ENCODE peak calls at places on chromosomes 4 and X, in ten cellular contexts. One of them, this sample, is unnamed.

GRCh38 chrX:10741496-10742048 is 121.2 kb upstream of the MID1 start:
- DNase-seq in choroid plexus epithelial cell: no peak
- DNase-seq in cardiac muscle cell: no peak
- DNase-seq in BE2C: no peak
- DNase-seq in brain microvascular endothelial cell: no peak
- DNase-seq in endodermal cell: no peak
- DNase-seq in GM12865: no peak
- DNase-seq in endothelial cell of umbilical vein: no peak
- DNase-seq in IMR-90: no peak
- DNase-seq in tibial nerve: no peak
- DNase-seq in this sample: no peak

GRCh38 chrX:103012945-103013344 is 51.0 kb downstream of the BEX1 start:
- DNase-seq in choroid plexus epithelial cell: no peak
- DNase-seq in cardiac muscle cell: no peak
- DNase-seq in BE2C: no peak
- DNase-seq in brain microvascular endothelial cell: no peak
- DNase-seq in endodermal cell: no peak
- DNase-seq in GM12865: no peak
- DNase-seq in endothelial cell of umbilical vein: no peak
- DNase-seq in IMR-90: no peak
- DNase-seq in tibial nerve: no peak
- DNase-seq in this sample: no peak

GRCh38 chrX:109448539-109448938 is 33.3 kb downstream of the GUCY2F start:
- DNase-seq in choroid plexus epithelial cell: no peak
- DNase-seq in cardiac muscle cell: no peak
- DNase-seq in BE2C: no peak
- DNase-seq in brain microvascular endothelial cell: no peak
- DNase-seq in endodermal cell: no peak
- DNase-seq in GM12865: no peak
- DNase-seq in endothelial cell of umbilical vein: no peak
- DNase-seq in IMR-90: no peak
- DNase-seq in tibial nerve: no peak
- DNase-seq in this sample: no peak

GRCh38 chr4:124212835-124213640 is 499.5 kb downstream of the ANKRD50 start:
- DNase-seq in choroid plexus epithelial cell: peak
- DNase-seq in cardiac muscle cell: no peak
- DNase-seq in BE2C: no peak
- DNase-seq in brain microvascular endothelial cell: peak
- DNase-seq in endodermal cell: no peak
- DNase-seq in GM12865: no peak
- DNase-seq in endothelial cell of umbilical vein: peak
- DNase-seq in IMR-90: peak
- DNase-seq in tibial nerve: peak
- DNase-seq in this sample: no peak

GRCh38 chr4:165355900-165356300 is 22.9 kb upstream of the CPE start:
- DNase-seq in choroid plexus epithelial cell: peak
- DNase-seq in cardiac muscle cell: peak
- DNase-seq in BE2C: peak
- DNase-seq in brain microvascular endothelial cell: peak
- DNase-seq in endodermal cell: peak
- DNase-seq in GM12865: peak
- DNase-seq in endothelial cell of umbilical vein: peak
- DNase-seq in IMR-90: peak
- DNase-seq in tibial nerve: no peak
- DNase-seq in this sample: no peak

GRCh38 chrX:120446503-120446902 is 22.6 kb downstream of the LAMP2 start:
- DNase-seq in choroid plexus epithelial cell: peak
- DNase-seq in cardiac muscle cell: no peak
- DNase-seq in BE2C: no peak
- DNase-seq in brain microvascular endothelial cell: no peak
- DNase-seq in endodermal cell: no peak
- DNase-seq in GM12865: no peak
- DNase-seq in endothelial cell of umbilical vein: peak
- DNase-seq in IMR-90: peak
- DNase-seq in tibial nerve: no peak
- DNase-seq in this sample: no peak

GRCh38 chr4:107366900-107367299 is 330.8 kb upstream of the DKK2 start:
- DNase-seq in choroid plexus epithelial cell: no peak
- DNase-seq in cardiac muscle cell: no peak
- DNase-seq in BE2C: no peak
- DNase-seq in brain microvascular endothelial cell: no peak
- DNase-seq in endodermal cell: no peak
- DNase-seq in GM12865: no peak
- DNase-seq in endothelial cell of umbilical vein: no peak
- DNase-seq in IMR-90: no peak
- DNase-seq in tibial nerve: no peak
- DNase-seq in this sample: no peak

GRCh38 chr4:128600410-128600809 is 209.1 kb upstream of the JADE1 start:
- DNase-seq in choroid plexus epithelial cell: peak
- DNase-seq in cardiac muscle cell: no peak
- DNase-seq in BE2C: no peak
- DNase-seq in brain microvascular endothelial cell: no peak
- DNase-seq in endodermal cell: no peak
- DNase-seq in GM12865: no peak
- DNase-seq in endothelial cell of umbilical vein: peak
- DNase-seq in IMR-90: peak
- DNase-seq in tibial nerve: peak
- DNase-seq in this sample: no peak

GRCh38 chrX:130793966-130794365 is 109.0 kb downstream of the ENOX2 start:
- DNase-seq in choroid plexus epithelial cell: no peak
- DNase-seq in cardiac muscle cell: no peak
- DNase-seq in BE2C: peak
- DNase-seq in brain microvascular endothelial cell: no peak
- DNase-seq in endodermal cell: no peak
- DNase-seq in GM12865: no peak
- DNase-seq in endothelial cell of umbilical vein: peak
- DNase-seq in IMR-90: no peak
- DNase-seq in tibial nerve: no peak
- DNase-seq in this sample: no peak

GRCh38 chr4:25908491-25908901 is 5.5 kb upstream of the SMIM20 start:
- DNase-seq in choroid plexus epithelial cell: peak
- DNase-seq in cardiac muscle cell: no peak
- DNase-seq in BE2C: no peak
- DNase-seq in brain microvascular endothelial cell: peak
- DNase-seq in endodermal cell: no peak
- DNase-seq in GM12865: no peak
- DNase-seq in endothelial cell of umbilical vein: peak
- DNase-seq in IMR-90: peak
- DNase-seq in tibial nerve: no peak
- DNase-seq in this sample: peak

GRCh38 chrX:25028726-25029125 is 13.0 kb upstream of the ARX start:
- DNase-seq in choroid plexus epithelial cell: peak
- DNase-seq in cardiac muscle cell: no peak
- DNase-seq in BE2C: no peak
- DNase-seq in brain microvascular endothelial cell: peak
- DNase-seq in endodermal cell: no peak
- DNase-seq in GM12865: no peak
- DNase-seq in endothelial cell of umbilical vein: no peak
- DNase-seq in IMR-90: peak
- DNase-seq in tibial nerve: no peak
- DNase-seq in this sample: no peak

GRCh38 chrX:72201836-72202536 is 20.4 kb downstream of the PIN4 start:
- DNase-seq in choroid plexus epithelial cell: peak
- DNase-seq in cardiac muscle cell: no peak
- DNase-seq in BE2C: no peak
- DNase-seq in brain microvascular endothelial cell: peak
- DNase-seq in endodermal cell: no peak
- DNase-seq in GM12865: no peak
- DNase-seq in endothelial cell of umbilical vein: peak
- DNase-seq in IMR-90: peak
- DNase-seq in tibial nerve: no peak
- DNase-seq in this sample: peak

GRCh38 chrX:11446331-11446730 is 153.1 kb downstream of the AMELX start:
- DNase-seq in choroid plexus epithelial cell: peak
- DNase-seq in cardiac muscle cell: no peak
- DNase-seq in BE2C: no peak
- DNase-seq in brain microvascular endothelial cell: no peak
- DNase-seq in endodermal cell: no peak
- DNase-seq in GM12865: no peak
- DNase-seq in endothelial cell of umbilical vein: no peak
- DNase-seq in IMR-90: peak
- DNase-seq in tibial nerve: no peak
- DNase-seq in this sample: no peak

DNA sequence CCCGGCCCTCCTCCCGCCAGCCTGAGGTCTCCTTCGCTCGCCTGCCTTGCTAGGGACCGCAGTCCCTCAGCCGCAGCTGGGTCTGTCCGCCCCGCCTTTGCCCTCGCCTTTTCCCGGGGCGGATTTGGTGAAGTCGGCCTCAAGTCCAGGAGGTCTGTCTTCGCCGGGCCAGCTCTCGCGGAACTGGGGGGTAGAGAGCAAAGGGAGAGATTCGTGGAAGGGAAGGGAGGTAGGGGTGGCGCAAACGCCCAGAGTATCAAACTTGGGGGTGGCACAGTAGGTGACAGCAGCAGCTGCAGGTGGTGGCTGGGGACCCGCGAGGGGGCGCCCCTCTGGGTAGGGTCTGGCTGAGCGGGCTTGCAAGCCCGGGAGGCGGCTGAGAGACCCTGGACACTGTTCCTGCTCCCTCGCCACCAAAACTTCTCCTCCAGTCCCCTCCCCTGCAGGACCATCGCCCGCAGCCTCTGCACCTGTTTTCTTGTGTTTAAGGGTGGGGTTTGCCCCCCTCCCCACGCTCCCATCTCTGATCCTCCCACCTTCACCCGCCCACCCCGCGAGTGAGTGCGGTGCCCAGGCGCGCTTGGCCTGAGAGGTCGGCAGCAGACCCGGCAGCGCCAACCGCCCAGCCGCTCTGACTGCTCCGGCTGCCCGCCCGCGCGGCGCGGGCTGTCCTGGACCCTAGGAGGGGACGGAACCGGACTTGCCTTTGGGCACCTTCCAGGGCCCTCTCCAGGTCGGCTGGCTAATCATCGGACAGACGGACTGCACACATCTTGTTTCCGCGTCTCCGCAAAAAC is at the start of gene NPY2R:
- DNase-seq in choroid plexus epithelial cell: no peak
- DNase-seq in cardiac muscle cell: peak
- DNase-seq in BE2C: peak
- DNase-seq in brain microvascular endothelial cell: no peak
- DNase-seq in endodermal cell: peak
- DNase-seq in GM12865: no peak
- DNase-seq in endothelial cell of umbilical vein: peak
- DNase-seq in IMR-90: no peak
- DNase-seq in tibial nerve: no peak
- DNase-seq in this sample: no peak
- TF ChIP-seq CTCF in choroid plexus epithelial cell: no peak
- TF ChIP-seq CTCF in cardiac muscle cell: no peak
- TF ChIP-seq CTCF in BE2C: peak
- TF ChIP-seq CTCF in brain microvascular endothelial cell: peak
- TF ChIP-seq CTCF in endodermal cell: peak
- TF ChIP-seq CTCF in GM12865: no peak
- TF ChIP-seq CTCF in endothelial cell of umbilical vein: peak
- TF ChIP-seq CTCF in IMR-90: no peak
- TF ChIP-seq CTCF in tibial nerve: no peak
- TF ChIP-seq CTCF in this sample: no peak

GRCh38 chr4:169664615-169665014 is 44.2 kb downstream of the CLCN3 start:
- DNase-seq in choroid plexus epithelial cell: peak
- DNase-seq in cardiac muscle cell: no peak
- DNase-seq in BE2C: peak
- DNase-seq in brain microvascular endothelial cell: no peak
- DNase-seq in endodermal cell: no peak
- DNase-seq in GM12865: no peak
- DNase-seq in endothelial cell of umbilical vein: peak
- DNase-seq in IMR-90: no peak
- DNase-seq in tibial nerve: no peak
- DNase-seq in this sample: no peak
- H3K4me3 ChIP-seq in choroid plexus epithelial cell: no peak
- H3K4me3 ChIP-seq in cardiac muscle cell: no peak
- H3K4me3 ChIP-seq in BE2C: peak
- H3K4me3 ChIP-seq in brain microvascular endothelial cell: no peak
- H3K4me3 ChIP-seq in endodermal cell: no peak
- H3K4me3 ChIP-seq in GM12865: no peak
- H3K4me3 ChIP-seq in endothelial cell of umbilical vein: no peak
- H3K4me3 ChIP-seq in IMR-90: no peak
- H3K4me3 ChIP-seq in tibial nerve: no peak
- H3K4me3 ChIP-seq in this sample: no peak

GRCh38 chr4:10160280-10160856 is 43.8 kb upstream of the WDR1 start:
- DNase-seq in choroid plexus epithelial cell: peak
- DNase-seq in cardiac muscle cell: peak
- DNase-seq in BE2C: no peak
- DNase-seq in brain microvascular endothelial cell: peak
- DNase-seq in endodermal cell: peak
- DNase-seq in GM12865: no peak
- DNase-seq in endothelial cell of umbilical vein: peak
- DNase-seq in IMR-90: peak
- DNase-seq in tibial nerve: no peak
- DNase-seq in this sample: no peak
- TF ChIP-seq CTCF in choroid plexus epithelial cell: peak
- TF ChIP-seq CTCF in cardiac muscle cell: peak
- TF ChIP-seq CTCF in BE2C: peak
- TF ChIP-seq CTCF in brain microvascular endothelial cell: peak
- TF ChIP-seq CTCF in endodermal cell: peak
- TF ChIP-seq CTCF in GM12865: no peak
- TF ChIP-seq CTCF in endothelial cell of umbilical vein: peak
- TF ChIP-seq CTCF in IMR-90: peak
- TF ChIP-seq CTCF in tibial nerve: peak
- TF ChIP-seq CTCF in this sample: no peak

GRCh38 chr4:134219043-134219442 is 17.5 kb upstream of the PABPC4L start:
- DNase-seq in choroid plexus epithelial cell: no peak
- DNase-seq in cardiac muscle cell: no peak
- DNase-seq in BE2C: no peak
- DNase-seq in brain microvascular endothelial cell: no peak
- DNase-seq in endodermal cell: peak
- DNase-seq in GM12865: no peak
- DNase-seq in endothelial cell of umbilical vein: no peak
- DNase-seq in IMR-90: no peak
- DNase-seq in tibial nerve: no peak
- DNase-seq in this sample: no peak

GRCh38 chr4:134216436-134216835 is 14.8 kb upstream of the PABPC4L start:
- DNase-seq in choroid plexus epithelial cell: peak
- DNase-seq in cardiac muscle cell: no peak
- DNase-seq in BE2C: no peak
- DNase-seq in brain microvascular endothelial cell: peak
- DNase-seq in endodermal cell: no peak
- DNase-seq in GM12865: no peak
- DNase-seq in endothelial cell of umbilical vein: no peak
- DNase-seq in IMR-90: peak
- DNase-seq in tibial nerve: no peak
- DNase-seq in this sample: no peak

DNA sequence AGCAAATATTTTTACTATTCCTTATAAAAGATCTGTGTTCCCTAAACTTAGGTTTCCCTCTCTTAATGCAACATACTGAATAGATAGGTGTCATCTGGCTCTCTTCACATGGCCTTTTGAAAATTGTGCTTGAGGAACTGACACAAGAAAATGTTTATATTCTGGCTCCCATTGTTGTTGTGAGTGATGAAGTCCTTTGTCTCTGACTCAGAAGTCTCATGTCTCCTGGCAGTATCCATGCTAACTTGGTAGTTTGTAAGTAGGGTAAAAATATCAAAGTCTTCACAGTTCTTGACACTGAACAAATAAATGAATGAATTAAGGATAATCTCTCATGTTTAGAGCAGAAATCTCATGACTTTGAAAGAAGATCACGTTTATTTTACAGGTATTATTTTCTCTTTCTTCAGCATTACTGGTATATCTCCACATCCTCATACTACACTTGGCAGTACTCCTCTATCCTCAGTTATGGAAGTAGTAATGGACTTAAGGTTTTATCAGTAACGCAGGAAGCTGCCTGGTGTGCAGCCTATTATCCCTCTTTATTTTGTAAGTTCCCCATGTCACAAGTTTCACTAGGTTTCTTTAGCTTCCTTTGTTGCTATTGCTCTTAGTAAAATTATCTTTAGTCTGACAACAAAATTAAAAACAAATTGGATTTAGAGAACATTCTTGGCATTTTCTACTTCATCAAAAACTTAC is 14.2 kb upstream of the PABPC4L start:
- DNase-seq in choroid plexus epithelial cell: peak
- DNase-seq in cardiac muscle cell: no peak
- DNase-seq in BE2C: no peak
- DNase-seq in brain microvascular endothelial cell: no peak
- DNase-seq in endodermal cell: no peak
- DNase-seq in GM12865: no peak
- DNase-seq in endothelial cell of umbilical vein: no peak
- DNase-seq in IMR-90: peak
- DNase-seq in tibial nerve: no peak
- DNase-seq in this sample: no peak
- H3K4me3 ChIP-seq in choroid plexus epithelial cell: no peak
- H3K4me3 ChIP-seq in cardiac muscle cell: no peak
- H3K4me3 ChIP-seq in BE2C: no peak
- H3K4me3 ChIP-seq in brain microvascular endothelial cell: no peak
- H3K4me3 ChIP-seq in endodermal cell: peak
- H3K4me3 ChIP-seq in GM12865: no peak
- H3K4me3 ChIP-seq in endothelial cell of umbilical vein: no peak
- H3K4me3 ChIP-seq in IMR-90: no peak
- H3K4me3 ChIP-seq in tibial nerve: no peak
- H3K4me3 ChIP-seq in this sample: no peak